ENCODE peak calls at places on chromosomes 7 and 10, in four cellular contexts. One of them, this sample, is unnamed.

GRCh38 chr7:55138663-55139062 is 119.8 kb downstream of the EGFR start:
- DNase-seq in uterus: no peak
- DNase-seq in Kasumi-1: no peak
- DNase-seq in mucosa of descending colon: no peak
- DNase-seq in this sample: no peak

GRCh38 chr10:133455611-133456031 is 1.9 kb downstream of the SCART1 start:
- DNase-seq in uterus: no peak
- DNase-seq in Kasumi-1: no peak
- DNase-seq in mucosa of descending colon: no peak
- DNase-seq in this sample: no peak

GRCh38 chr7:139647085-139647484 is 123.6 kb downstream of the CLEC2L start:
- DNase-seq in Kasumi-1: no peak
- DNase-seq in mucosa of descending colon: no peak
- DNase-seq in uterus: no peak
- DNase-seq in this sample: no peak

GRCh38 chr10:59177031-59177861 is 803 bp downstream of the PHYHIPL start:
- DNase-seq in mucosa of descending colon: peak
- DNase-seq in uterus: no peak
- DNase-seq in Kasumi-1: peak
- DNase-seq in this sample: peak

GRCh38 chr7:50821457-50821977 is 38.8 kb upstream of the GRB10 start:
- DNase-seq in Kasumi-1: no peak
- DNase-seq in uterus: no peak
- DNase-seq in mucosa of descending colon: no peak
- DNase-seq in this sample: peak

GRCh38 chr10:62813981-62814380 is 2.2 kb downstream of the EGR2 start:
- DNase-seq in Kasumi-1: no peak
- DNase-seq in uterus: no peak
- DNase-seq in mucosa of descending colon: no peak
- DNase-seq in this sample: no peak

GRCh38 chr10:48523212-48523819 is 81.6 kb downstream of the ARHGAP22 start:
- DNase-seq in uterus: peak
- DNase-seq in Kasumi-1: peak
- DNase-seq in mucosa of descending colon: peak
- DNase-seq in this sample: no peak

GRCh38 chr10:132058111-132058745 is 7.5 kb upstream of the JAKMIP3 start:
- DNase-seq in mucosa of descending colon: no peak
- DNase-seq in Kasumi-1: no peak
- DNase-seq in uterus: no peak
- DNase-seq in this sample: no peak

GRCh38 chr10:43226441-43226840 is 40.4 kb downstream of the RASGEF1A start:
- DNase-seq in uterus: peak
- DNase-seq in Kasumi-1: no peak
- DNase-seq in mucosa of descending colon: no peak
- DNase-seq in this sample: no peak

GRCh38 chr7:116950889-116951351 is 2.4 kb upstream of the ST7 start:
- DNase-seq in uterus: no peak
- DNase-seq in mucosa of descending colon: no peak
- DNase-seq in Kasumi-1: no peak
- DNase-seq in this sample: no peak

GRCh38 chr10:85612378-85612775 is 754.2 kb downstream of the GRID1 start:
- DNase-seq in mucosa of descending colon: no peak
- DNase-seq in uterus: no peak
- DNase-seq in Kasumi-1: no peak
- DNase-seq in this sample: no peak

GRCh38 chr10:126391162-126391880 is 3.0 kb upstream of the ADAM12 start:
- DNase-seq in mucosa of descending colon: no peak
- DNase-seq in Kasumi-1: no peak
- DNase-seq in uterus: no peak
- DNase-seq in this sample: peak

GRCh38 chr7:134557391-134557790 is 8.5 kb downstream of the AKR1B15 start:
- DNase-seq in uterus: no peak
- DNase-seq in mucosa of descending colon: no peak
- DNase-seq in Kasumi-1: no peak
- DNase-seq in this sample: no peak

GRCh38 chr7:90824386-90825307 is 228.5 kb downstream of the CDK14 start:
- DNase-seq in mucosa of descending colon: no peak
- DNase-seq in uterus: no peak
- DNase-seq in Kasumi-1: no peak
- DNase-seq in this sample: no peak

GRCh38 chr7:69172357-69173098 is 425.7 kb upstream of the AUTS2 start:
- DNase-seq in uterus: no peak
- DNase-seq in Kasumi-1: no peak
- DNase-seq in mucosa of descending colon: no peak
- DNase-seq in this sample: peak

GRCh38 chr7:34011017-34011680 is 105.8 kb downstream of the BMPER start:
- DNase-seq in Kasumi-1: no peak
- DNase-seq in mucosa of descending colon: no peak
- DNase-seq in uterus: no peak
- DNase-seq in this sample: no peak

GRCh38 chr7:15130666-15131541 is 228.4 kb upstream of the DGKB start:
- DNase-seq in uterus: no peak
- DNase-seq in Kasumi-1: no peak
- DNase-seq in mucosa of descending colon: no peak
- DNase-seq in this sample: no peak

GRCh38 chr10:97916586-97916985 is 66.9 kb downstream of the GOLGA7B start:
- DNase-seq in uterus: no peak
- DNase-seq in mucosa of descending colon: peak
- DNase-seq in Kasumi-1: no peak
- DNase-seq in this sample: no peak